ENCODE peak calls at places on chromosome 11, in ten cellular contexts. L is stomach, F is IMR-90, K is gastrocnemius medialis, O is heart left ventricle, D is prostate gland, T is A549, R is K562, Q is lower leg skin, M is NB4. E is an unnamed sample.

GRCh38 chr11:99325807-99326206 is 305.1 kb downstream of the CNTN5 start:
- DNase-seq in L (no peak), F (peak), K (peak), O (no peak), D (no peak), T (peak), R (no peak), Q (no peak), M (peak), E (no peak)

GRCh38 chr11:107999759-108000455 is 8.8 kb upstream of the CUL5 start:
- DNase-seq in L (no peak), F (peak), K (no peak), O (no peak), D (no peak), T (peak), R (peak), Q (peak), M (peak), E (peak)

GRCh38 chr11:34050536-34050935 is 995 bp upstream of the CAPRIN1 start:
- DNase-seq in L (no peak), F (peak), K (no peak), O (no peak), D (no peak), T (no peak), R (no peak), Q (peak), M (peak), E (no peak)

GRCh38 chr11:111586305-111586915 is 15.8 kb upstream of the SIK2 start:
- DNase-seq in L (peak), F (peak), K (no peak), O (no peak), D (peak), T (peak), R (peak), Q (no peak), M (peak), E (no peak)

GRCh38 chr11:106208795-106209194 is 131.3 kb downstream of the AASDHPPT start:
- DNase-seq in L (peak), F (no peak), K (no peak), O (no peak), D (no peak), T (no peak), R (no peak), Q (no peak), M (no peak), E (no peak)

GRCh38 chr11:47248304-47248663 is 330 bp downstream of the ACP2 start:
- DNase-seq in L (no peak), F (peak), K (no peak), O (no peak), D (no peak), T (no peak), R (no peak), Q (no peak), M (no peak), E (no peak)

GRCh38 chr11:86214710-86215109 is 29.8 kb upstream of the EED start:
- DNase-seq in L (no peak), F (no peak), K (no peak), O (no peak), D (no peak), T (no peak), R (no peak), Q (no peak), M (peak), E (no peak)

GRCh38 chr11:132471491-132471890 is 1060.8 kb downstream of the OPCML start:
- DNase-seq in L (no peak), F (no peak), K (no peak), O (no peak), D (no peak), T (no peak), R (no peak), Q (no peak), M (no peak), E (no peak)

GRCh38 chr11:118252688-118253087 is 523 bp upstream of the MPZL3 start:
- DNase-seq in L (no peak), F (no peak), K (no peak), O (no peak), D (no peak), T (no peak), R (no peak), Q (no peak), M (peak), E (no peak)

GRCh38 chr11:34176980-34177319 is 71.5 kb downstream of the NAT10 start:
- DNase-seq in L (no peak), F (no peak), K (no peak), O (no peak), D (no peak), T (no peak), R (no peak), Q (no peak), M (no peak), E (no peak)

GRCh38 chr11:5280582-5281102 is 10.9 kb upstream of the HBE1 start:
- DNase-seq in L (peak), F (peak), K (no peak), O (no peak), D (no peak), T (peak), R (peak), Q (no peak), M (peak), E (peak)

GRCh38 chr11:69922596-69923111 is 103.4 kb upstream of the FGF3 start:
- DNase-seq in L (no peak), F (no peak), K (peak), O (no peak), D (no peak), T (no peak), R (no peak), Q (peak), M (no peak), E (no peak)

GRCh38 chr11:70567680-70568503 is 169.6 kb downstream of the CTTN start:
- DNase-seq in L (no peak), F (peak), K (no peak), O (peak), D (peak), T (no peak), R (no peak), Q (no peak), M (peak), E (no peak)

GRCh38 chr11:91421586-91421985 is 803.0 kb upstream of the FAT3 start:
- DNase-seq in L (no peak), F (no peak), K (no peak), O (no peak), D (no peak), T (no peak), R (no peak), Q (no peak), M (no peak), E (no peak)

GRCh38 chr11:128195057-128195751 is 392.2 kb downstream of the ETS1 start:
- DNase-seq in L (no peak), F (no peak), K (no peak), O (no peak), D (no peak), T (no peak), R (no peak), Q (no peak), M (peak), E (peak)

GRCh38 chr11:124612045-124612444 is 817 bp downstream of the PANX3 start:
- DNase-seq in L (no peak), F (no peak), K (no peak), O (no peak), D (no peak), T (no peak), R (no peak), Q (no peak), M (no peak), E (no peak)

GRCh38 chr11:45062974-45063635 is 83.3 kb upstream of the PRDM11 start:
- DNase-seq in L (no peak), F (no peak), K (no peak), O (no peak), D (peak), T (no peak), R (no peak), Q (no peak), M (no peak), E (no peak)

GRCh38 chr11:134498326-134499139 is 86.5 kb upstream of the B3GAT1 start:
- DNase-seq in L (peak), F (no peak), K (no peak), O (no peak), D (peak), T (no peak), R (no peak), Q (peak), M (no peak), E (no peak)

GRCh38 chr11:119018074-119018938 is at the start of the genes RPS25 and TRAPPC4:
- DNase-seq in L (peak), F (peak), K (peak), O (peak), D (peak), T (peak), R (peak), Q (peak), M (peak), E (peak)

GRCh38 chr11:24588075-24588474 is 91.2 kb downstream of the LUZP2 start:
- DNase-seq in L (no peak), F (peak), K (no peak), O (no peak), D (no peak), T (no peak), R (no peak), Q (no peak), M (no peak), E (no peak)

GRCh38 chr11:117492578-117493251 is 165.1 kb downstream of the CEP164 start:
- DNase-seq in L (no peak), F (no peak), K (no peak), O (no peak), D (no peak), T (no peak), R (no peak), Q (no peak), M (no peak), E (no peak)

GRCh38 chr11:134532921-134533421 is 120.9 kb upstream of the B3GAT1 start:
- DNase-seq in L (no peak), F (no peak), K (no peak), O (peak), D (no peak), T (no peak), R (no peak), Q (no peak), M (no peak), E (no peak)

GRCh38 chr11:134312807-134313206 is 19.0 kb upstream of the GLB1L2 start:
- DNase-seq in L (no peak), F (no peak), K (no peak), O (no peak), D (no peak), T (no peak), R (no peak), Q (peak), M (no peak), E (no peak)

GRCh38 chr11:91796999-91797398 is 427.6 kb upstream of the FAT3 start:
- DNase-seq in L (no peak), F (no peak), K (no peak), O (no peak), D (no peak), T (peak), R (no peak), Q (no peak), M (no peak), E (no peak)

GRCh38 chr11:94201004-94201465 is 72.4 kb downstream of the PANX1 start:
- DNase-seq in L (no peak), F (peak), K (no peak), O (no peak), D (no peak), T (peak), R (no peak), Q (no peak), M (no peak), E (no peak)

GRCh38 chr11:121082670-121083069 is 18.4 kb upstream of the TECTA start:
- DNase-seq in L (no peak), F (peak), K (no peak), O (no peak), D (no peak), T (no peak), R (no peak), Q (no peak), M (peak), E (no peak)

GRCh38 chr11:111937859-111938258 is 716 bp downstream of the DIXDC1 start:
- DNase-seq in L (no peak), F (no peak), K (no peak), O (no peak), D (no peak), T (no peak), R (no peak), Q (no peak), M (peak), E (no peak)

GRCh38 chr11:100434821-100435641 is 252.1 kb upstream of the ARHGAP42 start:
- DNase-seq in L (no peak), F (no peak), K (no peak), O (no peak), D (no peak), T (no peak), R (no peak), Q (no peak), M (no peak), E (no peak)

GRCh38 chr11:1880746-1881441 is 10.8 kb downstream of the PRR33 start:
- DNase-seq in L (no peak), F (no peak), K (no peak), O (peak), D (no peak), T (no peak), R (no peak), Q (no peak), M (peak), E (peak)

GRCh38 chr11:1883342-1884122 is 8.2 kb downstream of the PRR33 start:
- DNase-seq in L (no peak), F (no peak), K (no peak), O (no peak), D (no peak), T (no peak), R (no peak), Q (peak), M (no peak), E (no peak)

GRCh38 chr11:1884123-1884415 is 7.6 kb downstream of the PRR33 start:
- DNase-seq in L (no peak), F (no peak), K (no peak), O (no peak), D (no peak), T (no peak), R (no peak), Q (peak), M (no peak), E (no peak)

GRCh38 chr11:1881442-1882264 is 10.0 kb downstream of the PRR33 start:
- DNase-seq in L (no peak), F (no peak), K (peak), O (peak), D (no peak), T (no peak), R (no peak), Q (peak), M (peak), E (peak)

GRCh38 chr11:1882265-1883238 is 9.1 kb downstream of the PRR33 start:
- DNase-seq in L (peak), F (peak), K (peak), O (peak), D (peak), T (peak), R (peak), Q (peak), M (peak), E (peak)
- TF ChIP-seq POLR2A in L (no peak), F (no peak), K (no peak), O (no peak), D (no peak), T (no peak), R (no peak), Q (no peak), M (no peak), E (no peak)

GRCh38 chr11:73394416-73395296 is 18.5 kb downstream of the RELT start:
- DNase-seq in L (no peak), F (no peak), K (peak), O (no peak), D (no peak), T (no peak), R (no peak), Q (peak), M (no peak), E (no peak)
- TF ChIP-seq POLR2A in L (no peak), F (no peak), K (no peak), O (no peak), D (no peak), T (no peak), R (no peak), Q (no peak), M (no peak), E (peak)

GRCh38 chr11:104534268-104534667 is 364.0 kb downstream of the CASP12 start:
- DNase-seq in L (no peak), F (peak), K (no peak), O (no peak), D (no peak), T (peak), R (no peak), Q (no peak), M (peak), E (no peak)
- TF ChIP-seq POLR2A in L (no peak), F (no peak), K (no peak), O (no peak), D (no peak), T (no peak), R (no peak), Q (no peak), M (no peak), E (no peak)

GRCh38 chr11:43880640-43881159 is at the start of gene ALKBH3:
- DNase-seq in L (peak), F (peak), K (peak), O (peak), D (peak), T (peak), R (peak), Q (peak), M (peak), E (peak)
- TF ChIP-seq POLR2A in L (no peak), F (no peak), K (peak), O (peak), D (no peak), T (peak), R (peak), Q (no peak), M (peak), E (peak)

DNA sequence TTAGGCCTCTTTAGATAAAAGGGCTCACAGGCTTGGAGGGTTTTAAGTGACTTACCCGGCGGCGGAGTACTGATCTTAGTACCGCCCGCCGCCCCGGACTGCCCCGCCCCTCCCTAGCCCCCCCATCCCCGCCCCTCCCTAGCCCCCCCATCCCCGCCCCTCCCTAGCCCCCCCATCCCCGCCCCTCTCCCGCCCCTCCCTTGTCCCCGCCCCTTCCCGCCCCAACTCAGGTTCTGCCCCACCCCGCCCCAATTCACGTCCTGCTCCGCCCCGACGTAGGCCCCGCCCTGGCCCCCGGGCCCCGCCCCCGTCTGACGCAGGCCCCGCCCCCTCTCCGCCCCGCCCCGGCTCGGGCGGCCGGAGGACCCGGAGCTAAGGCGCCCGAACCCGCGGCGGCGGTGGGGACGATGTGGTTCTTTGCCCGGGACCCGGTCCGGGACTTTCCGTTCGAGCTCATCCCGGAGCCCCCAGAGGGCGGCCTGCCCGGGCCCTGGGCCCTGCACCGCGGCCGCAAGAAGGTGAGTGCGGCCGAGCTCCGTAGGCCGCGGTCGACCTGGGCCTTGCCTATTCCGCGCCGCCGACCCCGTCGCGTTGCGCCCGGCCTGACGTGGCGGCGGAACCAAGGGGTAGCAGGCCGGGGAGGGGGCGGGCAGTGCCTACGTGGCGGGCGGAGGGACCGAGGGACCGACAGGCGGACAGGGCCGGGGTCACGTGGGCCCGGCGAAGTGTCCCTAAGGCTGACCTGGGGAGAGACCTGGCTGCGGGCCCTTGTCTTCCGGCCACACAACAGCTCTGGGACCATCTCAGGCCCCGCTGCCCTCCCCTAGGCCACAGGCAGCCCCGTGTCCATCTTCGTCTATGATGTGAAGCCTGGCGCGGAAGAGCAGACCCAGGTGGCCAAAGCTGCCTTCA is at the start of gene SCYL1:
- DNase-seq in L (peak), F (peak), K (peak), O (peak), D (peak), T (peak), R (peak), Q (peak), M (peak), E (peak)
- TF ChIP-seq POLR2A in L (no peak), F (peak), K (peak), O (peak), D (peak), T (peak), R (peak), Q (peak), M (peak), E (no peak)

GRCh38 chr11:76380161-76380976 is 563 bp downstream of the THAP12 start:
- DNase-seq in L (no peak), F (peak), K (peak), O (peak), D (peak), T (peak), R (peak), Q (no peak), M (peak), E (peak)

GRCh38 chr11:76376746-76377558 is 4.0 kb downstream of the THAP12 start:
- DNase-seq in L (no peak), F (no peak), K (no peak), O (no peak), D (no peak), T (no peak), R (no peak), Q (no peak), M (no peak), E (no peak)

GRCh38 chr11:76379811-76380160 is 1.1 kb downstream of the THAP12 start:
- DNase-seq in L (no peak), F (no peak), K (no peak), O (no peak), D (no peak), T (no peak), R (no peak), Q (no peak), M (no peak), E (no peak)

GRCh38 chr11:76382209-76382608 is 1.1 kb downstream of the GVQW3 start:
- DNase-seq in L (no peak), F (no peak), K (no peak), O (no peak), D (no peak), T (no peak), R (no peak), Q (no peak), M (peak), E (no peak)

GRCh38 chr11:76380977-76381719 is at the start of the genes GVQW3 and THAP12:
- DNase-seq in L (peak), F (peak), K (peak), O (peak), D (peak), T (peak), R (peak), Q (peak), M (peak), E (peak)
- TF ChIP-seq POLR2A in L (no peak), F (peak), K (peak), O (peak), D (peak), T (peak), R (peak), Q (no peak), M (peak), E (no peak)

DNA sequence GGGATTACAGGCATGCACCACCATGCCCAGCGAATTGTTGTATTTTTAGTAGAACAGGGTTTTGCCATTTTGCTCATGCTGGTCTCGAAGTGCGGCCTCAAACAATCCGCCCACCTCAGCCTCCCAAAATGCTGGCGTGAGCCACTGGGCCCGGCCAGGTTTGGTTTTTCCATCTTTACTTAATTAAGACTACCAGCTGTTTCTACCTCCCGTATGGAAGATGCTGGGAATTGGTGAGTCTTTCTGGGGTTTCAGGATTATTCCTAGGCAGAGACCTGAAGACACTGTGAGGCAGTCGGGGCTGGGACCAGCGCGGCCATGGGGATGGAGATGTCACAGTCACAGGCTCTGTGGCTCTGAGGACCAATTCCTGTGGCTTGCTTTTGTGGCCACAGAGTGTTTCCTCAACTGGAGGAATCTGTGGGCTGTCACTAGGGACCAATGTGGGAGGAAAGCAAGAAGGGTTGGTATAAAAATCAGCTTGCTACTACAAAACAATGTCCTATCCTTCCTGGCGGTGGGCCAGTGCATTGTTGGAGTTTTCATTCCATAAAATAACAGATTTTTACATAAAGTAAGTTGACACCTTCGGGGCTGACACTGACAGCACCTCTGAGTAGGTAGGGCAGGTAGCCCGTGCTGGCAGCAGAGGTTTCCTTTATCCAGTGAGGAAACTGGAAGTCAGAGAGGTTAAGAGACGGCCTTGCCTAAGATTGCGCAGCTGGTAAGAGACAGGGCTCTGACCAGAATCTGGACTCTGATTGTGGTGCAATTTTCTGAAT is 8.4 kb upstream of the FTH1 start:
- DNase-seq in L (no peak), F (no peak), K (no peak), O (no peak), D (no peak), T (no peak), R (no peak), Q (peak), M (peak), E (no peak)
- TF ChIP-seq POLR2A in L (no peak), F (no peak), K (no peak), O (no peak), D (no peak), T (no peak), R (no peak), Q (no peak), M (no peak), E (no peak)

E was measured in GM12891.